ENCODE peak calls at places on chromosomes 4 and X, in four cellular contexts. D is breast epithelium, W is IMR-90, S is K562. J is an unnamed sample.

GRCh38 chrX:154991039-154991438 is 31.5 kb downstream of the F8 start:
- DNase-seq in D (no peak), S (no peak), W (no peak), J (no peak)

GRCh38 chrX:906586-906985 is 276.0 kb downstream of the SHOX start:
- DNase-seq in W (no peak), S (no peak), D (no peak), J (no peak)

GRCh38 chr4:48490012-48490679 is at the start of gene ZAR1:
- DNase-seq in D (no peak), S (no peak), W (no peak), J (peak)

GRCh38 chr4:156971623-156972369 is at the start of gene PDGFC:
- DNase-seq in D (peak), W (peak), S (peak), J (peak)

GRCh38 chr4:188658958-188659522 is 519.8 kb downstream of the TRIML1 start:
- DNase-seq in W (no peak), D (no peak), S (peak), J (no peak)

GRCh38 chr4:5970381-5971076 is 47.7 kb downstream of the C4orf50 start:
- DNase-seq in D (no peak), W (no peak), S (no peak), J (no peak)

GRCh38 chr4:146336413-146336807 is 122.1 kb downstream of the REELD1 start:
- DNase-seq in D (no peak), W (peak), S (no peak), J (no peak)

GRCh38 chr4:7206385-7206784 is 14.0 kb downstream of the SORCS2 start:
- DNase-seq in D (no peak), S (peak), W (peak), J (no peak)

GRCh38 chrX:67346667-67347066 is 197.2 kb upstream of the AR start:
- DNase-seq in D (no peak), W (no peak), S (no peak), J (no peak)

GRCh38 chr4:25061602-25062001 is 30.9 kb upstream of the LGI2 start:
- DNase-seq in W (no peak), S (no peak), D (no peak), J (no peak)

GRCh38 chr4:180909279-180909678 is 1333.9 kb upstream of the TENM3 start:
- DNase-seq in D (no peak), W (peak), S (no peak), J (no peak)

GRCh38 chr4:152936446-152937279 is 540 bp downstream of the FHDC1 start:
- DNase-seq in S (peak), W (peak), D (no peak), J (peak)

GRCh38 chrX:18886344-18887161 is 97.4 kb downstream of the PHKA2 start:
- DNase-seq in D (peak), W (peak), S (peak), J (peak)

GRCh38 chr4:169274033-169274432 is 3.3 kb upstream of the SH3RF1 start:
- DNase-seq in S (no peak), D (no peak), W (no peak), J (peak)

GRCh38 chrX:123959281-123960063 is 2.0 kb upstream of the STAG2 start:
- DNase-seq in W (no peak), D (peak), S (peak), J (peak)

GRCh38 chr4:39637572-39638357 is 900 bp downstream of the SMIM14 start:
- DNase-seq in W (peak), S (peak), D (peak), J (peak)

GRCh38 chrX:129925305-129926092 is 19.5 kb downstream of the UTP14A start:
- DNase-seq in D (peak), S (peak), W (peak), J (peak)

GRCh38 chr4:37666625-37667071 is 19.5 kb downstream of the RELL1 start:
- DNase-seq in D (peak), W (peak), S (no peak), J (no peak)

GRCh38 chr4:89482926-89483595 is 175.5 kb upstream of the GPRIN3 start:
- DNase-seq in W (no peak), D (no peak), S (no peak), J (no peak)

GRCh38 chrX:129593137-129593536 is 53.1 kb downstream of the OCRL start:
- DNase-seq in W (peak), S (peak), D (no peak), J (peak)

GRCh38 chr4:155005395-155006087 is 202.9 kb upstream of the NPY2R start:
- DNase-seq in D (no peak), S (no peak), W (peak), J (no peak)

GRCh38 chrX:150446151-150446550 is 83.0 kb downstream of the MAMLD1 start:
- DNase-seq in W (no peak), S (no peak), D (no peak), J (no peak)

GRCh38 chr4:38821739-38822138 is 17.1 kb upstream of the TLR1 start:
- DNase-seq in D (no peak), W (peak), S (no peak), J (no peak)

GRCh38 chr4:103904126-103904525 is 184.3 kb upstream of the TACR3 start:
- DNase-seq in D (no peak), S (no peak), W (no peak), J (no peak)

GRCh38 chr4:2535386-2536192 is 858 bp upstream of the FAM193A start:
- DNase-seq in D (peak), W (peak), S (peak), J (peak)

GRCh38 chr4:2537011-2537830 is 774 bp downstream of the FAM193A start:
- DNase-seq in D (peak), W (peak), S (peak), J (peak)

GRCh38 chr4:2534904-2535385 is 1.5 kb upstream of the FAM193A start:
- DNase-seq in W (peak), S (no peak), D (no peak), J (no peak)

GRCh38 chr4:2536193-2537010 is at the start of gene FAM193A:
- DNase-seq in D (peak), W (peak), S (peak), J (peak)
- TF ChIP-seq POLR2A in D (no peak), W (peak), S (no peak), J (peak)

GRCh38 chr4:113979157-113979972 is at the start of gene ARSJ:
- DNase-seq in W (peak), S (no peak), D (peak), J (no peak)
- TF ChIP-seq POLR2A in W (peak), S (no peak), D (peak), J (no peak)

GRCh38 chr4:4541661-4542570 is at the start of gene STX18:
- DNase-seq in D (peak), S (peak), W (peak), J (peak)
- TF ChIP-seq POLR2A in D (peak), S (peak), W (peak), J (peak)

DNA sequence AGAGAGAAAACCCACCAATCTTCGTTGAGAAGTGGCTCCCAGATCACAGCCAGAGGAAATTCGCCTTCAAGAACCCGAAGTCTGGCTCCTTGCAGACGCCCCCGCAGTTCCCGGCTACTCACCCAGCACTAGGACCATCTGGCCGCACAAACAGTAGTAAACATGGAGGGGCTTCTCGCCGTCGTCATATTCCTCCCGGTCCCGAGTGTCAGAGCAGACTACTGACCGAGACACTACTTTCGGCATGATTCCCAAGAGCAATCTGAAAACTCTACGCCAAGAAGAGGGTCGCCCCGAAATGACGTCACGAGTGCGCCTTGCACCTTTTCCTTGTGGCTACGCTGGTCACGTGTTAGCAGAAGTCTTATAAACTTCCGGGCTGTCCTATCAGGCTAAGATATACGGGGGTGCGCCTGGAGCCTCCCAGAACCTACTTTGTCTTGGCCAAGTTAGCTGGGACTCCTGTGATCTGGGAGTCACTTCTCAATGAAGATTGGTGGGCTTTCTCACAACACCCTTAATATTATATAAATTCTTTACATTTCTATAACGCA is at the start of gene STEEP1:
- DNase-seq in W (peak), S (peak), D (peak), J (peak)
- TF ChIP-seq POLR2A in W (peak), S (peak), D (no peak), J (peak)

GRCh38 chrX:40735318-40736169 is at the start of gene MED14:
- DNase-seq in D (peak), S (peak), W (peak), J (peak)
- TF ChIP-seq POLR2A in D (no peak), S (peak), W (peak), J (peak)

GRCh38 chr4:190016369-190017289 is 10.4 kb downstream of the FRG2 start:
- DNase-seq in S (no peak), D (no peak), W (no peak), J (no peak)

GRCh38 chr4:190019023-190019858 is 7.8 kb downstream of the FRG2 start:
- DNase-seq in W (no peak), D (no peak), S (no peak), J (no peak)

GRCh38 chr4:190017357-190018200 is 9.5 kb downstream of the FRG2 start:
- DNase-seq in W (no peak), S (no peak), D (no peak), J (no peak)

GRCh38 chr4:190018201-190018920 is 8.7 kb downstream of the FRG2 start:
- DNase-seq in W (no peak), S (no peak), D (no peak), J (no peak)

DNA sequence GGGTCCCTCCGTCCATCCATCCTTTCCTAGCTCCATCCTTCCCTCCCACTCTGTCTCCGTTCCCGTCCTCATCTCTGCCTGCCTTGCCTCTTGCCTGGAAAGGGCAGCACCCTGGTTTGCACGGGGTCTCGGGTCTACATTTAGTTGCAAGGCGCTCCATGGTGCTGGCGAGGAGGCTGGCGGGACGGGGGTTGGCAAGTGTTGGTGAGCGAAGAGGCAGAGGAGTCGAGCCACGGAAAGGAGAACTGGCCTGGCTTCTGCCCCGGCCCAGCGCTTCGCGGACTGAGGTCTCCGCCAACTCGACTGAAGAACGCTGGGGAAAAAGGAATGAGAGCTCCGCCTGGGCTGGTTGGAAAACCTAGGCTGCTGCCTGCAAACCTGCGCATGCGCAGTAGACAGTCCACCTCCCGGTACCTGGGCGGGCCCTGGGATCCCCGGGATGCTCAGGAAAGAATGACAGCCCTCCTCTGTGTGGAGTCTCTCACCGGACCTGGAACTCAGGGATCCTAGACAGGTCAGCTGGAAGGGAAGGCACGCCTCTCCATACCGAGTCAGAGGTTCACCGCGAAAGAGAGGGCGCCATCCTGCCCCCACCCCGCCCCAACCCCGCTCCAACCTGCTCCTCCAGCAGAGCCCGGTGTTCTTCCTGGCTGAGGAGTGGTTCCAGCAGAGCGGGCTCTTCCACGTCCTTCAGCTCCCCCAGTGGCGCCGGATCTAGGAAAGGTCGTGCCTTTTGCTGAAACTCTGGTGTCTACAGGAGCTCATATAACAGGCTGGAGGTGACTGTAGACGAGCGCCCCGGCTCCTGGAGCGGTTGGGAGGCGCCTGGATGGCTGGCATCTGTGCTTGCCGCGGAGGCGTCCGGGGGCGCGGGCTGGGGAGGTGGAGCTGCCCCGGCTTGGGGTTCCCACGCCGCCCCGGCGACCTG is 6.0 kb downstream of the FRG2 start:
- DNase-seq in S (peak), W (peak), D (peak), J (no peak)
- TF ChIP-seq POLR2A in S (no peak), W (no peak), D (no peak), J (no peak)